ENCODE peak calls at places on chromosomes 16 and 17, in six cellular contexts. One of them, this sample, is unnamed.

GRCh38 chr16:69761983-69762842 is at the start of gene WWP2:
- DNase-seq in mucosa of descending colon: peak
- DNase-seq in activated T-cell treated with anti-CD3 and anti-CD28 coated beads, Interleukin-2, amount 50 U/mL, for 72 hours: peak
- DNase-seq in stimulated activated naive CD8-positive, alpha-beta T cell treated with anti-CD3 and anti-CD28 coated beads, Interleukin-15, Interleukin-2, amounts not matched to agents 100 U/mL and 50 U/mL, for 24 hours: peak
- DNase-seq in stimulated activated CD4-positive, alpha-beta T cell treated with anti-CD3 and anti-CD28 coated beads, Interleukin-1b, Interleukin-23, amount 100 ng/mL, for 24 hours: peak
- DNase-seq in cardiac fibroblast: peak
- DNase-seq in this sample: peak

GRCh38 chr16:77584205-77584859 is 138.0 kb upstream of the NUDT7 start:
- DNase-seq in mucosa of descending colon: no peak
- DNase-seq in activated T-cell treated with anti-CD3 and anti-CD28 coated beads, Interleukin-2, amount 50 U/mL, for 72 hours: peak
- DNase-seq in stimulated activated naive CD8-positive, alpha-beta T cell treated with anti-CD3 and anti-CD28 coated beads, Interleukin-15, Interleukin-2, amounts not matched to agents 100 U/mL and 50 U/mL, for 24 hours: peak
- DNase-seq in stimulated activated CD4-positive, alpha-beta T cell treated with anti-CD3 and anti-CD28 coated beads, Interleukin-1b, Interleukin-23, amount 100 ng/mL, for 24 hours: peak
- DNase-seq in cardiac fibroblast: peak
- DNase-seq in this sample: no peak

GRCh38 chr17:43556292-43556691 is 10.2 kb upstream of the ETV4 start:
- DNase-seq in mucosa of descending colon: peak
- DNase-seq in activated T-cell treated with anti-CD3 and anti-CD28 coated beads, Interleukin-2, amount 50 U/mL, for 72 hours: no peak
- DNase-seq in stimulated activated naive CD8-positive, alpha-beta T cell treated with anti-CD3 and anti-CD28 coated beads, Interleukin-15, Interleukin-2, amounts not matched to agents 100 U/mL and 50 U/mL, for 24 hours: peak
- DNase-seq in stimulated activated CD4-positive, alpha-beta T cell treated with anti-CD3 and anti-CD28 coated beads, Interleukin-1b, Interleukin-23, amount 100 ng/mL, for 24 hours: no peak
- DNase-seq in cardiac fibroblast: peak
- DNase-seq in this sample: no peak

GRCh38 chr16:16150117-16150877 is 73.0 kb downstream of the ABCC6 start:
- DNase-seq in mucosa of descending colon: peak
- DNase-seq in activated T-cell treated with anti-CD3 and anti-CD28 coated beads, Interleukin-2, amount 50 U/mL, for 72 hours: no peak
- DNase-seq in stimulated activated naive CD8-positive, alpha-beta T cell treated with anti-CD3 and anti-CD28 coated beads, Interleukin-15, Interleukin-2, amounts not matched to agents 100 U/mL and 50 U/mL, for 24 hours: no peak
- DNase-seq in stimulated activated CD4-positive, alpha-beta T cell treated with anti-CD3 and anti-CD28 coated beads, Interleukin-1b, Interleukin-23, amount 100 ng/mL, for 24 hours: no peak
- DNase-seq in cardiac fibroblast: peak
- DNase-seq in this sample: no peak

GRCh38 chr17:46777943-46778915 is 40.3 kb downstream of the WNT3 start:
- DNase-seq in mucosa of descending colon: no peak
- DNase-seq in activated T-cell treated with anti-CD3 and anti-CD28 coated beads, Interleukin-2, amount 50 U/mL, for 72 hours: no peak
- DNase-seq in stimulated activated naive CD8-positive, alpha-beta T cell treated with anti-CD3 and anti-CD28 coated beads, Interleukin-15, Interleukin-2, amounts not matched to agents 100 U/mL and 50 U/mL, for 24 hours: no peak
- DNase-seq in stimulated activated CD4-positive, alpha-beta T cell treated with anti-CD3 and anti-CD28 coated beads, Interleukin-1b, Interleukin-23, amount 100 ng/mL, for 24 hours: no peak
- DNase-seq in cardiac fibroblast: no peak
- DNase-seq in this sample: no peak

GRCh38 chr17:3903051-3903825 is 10.4 kb upstream of the CAMKK1 start:
- DNase-seq in mucosa of descending colon: no peak
- DNase-seq in activated T-cell treated with anti-CD3 and anti-CD28 coated beads, Interleukin-2, amount 50 U/mL, for 72 hours: no peak
- DNase-seq in stimulated activated naive CD8-positive, alpha-beta T cell treated with anti-CD3 and anti-CD28 coated beads, Interleukin-15, Interleukin-2, amounts not matched to agents 100 U/mL and 50 U/mL, for 24 hours: no peak
- DNase-seq in stimulated activated CD4-positive, alpha-beta T cell treated with anti-CD3 and anti-CD28 coated beads, Interleukin-1b, Interleukin-23, amount 100 ng/mL, for 24 hours: no peak
- DNase-seq in cardiac fibroblast: no peak
- DNase-seq in this sample: no peak

GRCh38 chr16:16120382-16121184 is 102.7 kb downstream of the ABCC6 start:
- DNase-seq in mucosa of descending colon: peak
- DNase-seq in activated T-cell treated with anti-CD3 and anti-CD28 coated beads, Interleukin-2, amount 50 U/mL, for 72 hours: no peak
- DNase-seq in stimulated activated naive CD8-positive, alpha-beta T cell treated with anti-CD3 and anti-CD28 coated beads, Interleukin-15, Interleukin-2, amounts not matched to agents 100 U/mL and 50 U/mL, for 24 hours: no peak
- DNase-seq in stimulated activated CD4-positive, alpha-beta T cell treated with anti-CD3 and anti-CD28 coated beads, Interleukin-1b, Interleukin-23, amount 100 ng/mL, for 24 hours: no peak
- DNase-seq in cardiac fibroblast: no peak
- DNase-seq in this sample: no peak

GRCh38 chr17:28549274-28550132 is 2.9 kb downstream of the UNC119 start:
- DNase-seq in mucosa of descending colon: peak
- DNase-seq in activated T-cell treated with anti-CD3 and anti-CD28 coated beads, Interleukin-2, amount 50 U/mL, for 72 hours: peak
- DNase-seq in stimulated activated naive CD8-positive, alpha-beta T cell treated with anti-CD3 and anti-CD28 coated beads, Interleukin-15, Interleukin-2, amounts not matched to agents 100 U/mL and 50 U/mL, for 24 hours: peak
- DNase-seq in stimulated activated CD4-positive, alpha-beta T cell treated with anti-CD3 and anti-CD28 coated beads, Interleukin-1b, Interleukin-23, amount 100 ng/mL, for 24 hours: no peak
- DNase-seq in cardiac fibroblast: no peak
- DNase-seq in this sample: no peak

GRCh38 chr16:1048442-1049112 is 24.0 kb upstream of the SSTR5 start:
- DNase-seq in mucosa of descending colon: no peak
- DNase-seq in activated T-cell treated with anti-CD3 and anti-CD28 coated beads, Interleukin-2, amount 50 U/mL, for 72 hours: peak
- DNase-seq in stimulated activated naive CD8-positive, alpha-beta T cell treated with anti-CD3 and anti-CD28 coated beads, Interleukin-15, Interleukin-2, amounts not matched to agents 100 U/mL and 50 U/mL, for 24 hours: peak
- DNase-seq in stimulated activated CD4-positive, alpha-beta T cell treated with anti-CD3 and anti-CD28 coated beads, Interleukin-1b, Interleukin-23, amount 100 ng/mL, for 24 hours: no peak
- DNase-seq in cardiac fibroblast: peak
- DNase-seq in this sample: no peak

GRCh38 chr16:11238272-11239202 is 17.5 kb downstream of the SOCS1 start:
- DNase-seq in mucosa of descending colon: no peak
- DNase-seq in activated T-cell treated with anti-CD3 and anti-CD28 coated beads, Interleukin-2, amount 50 U/mL, for 72 hours: no peak
- DNase-seq in stimulated activated naive CD8-positive, alpha-beta T cell treated with anti-CD3 and anti-CD28 coated beads, Interleukin-15, Interleukin-2, amounts not matched to agents 100 U/mL and 50 U/mL, for 24 hours: no peak
- DNase-seq in stimulated activated CD4-positive, alpha-beta T cell treated with anti-CD3 and anti-CD28 coated beads, Interleukin-1b, Interleukin-23, amount 100 ng/mL, for 24 hours: no peak
- DNase-seq in cardiac fibroblast: no peak
- DNase-seq in this sample: no peak

GRCh38 chr17:42422958-42423712 is at the start of gene CAVIN1:
- DNase-seq in mucosa of descending colon: peak
- DNase-seq in activated T-cell treated with anti-CD3 and anti-CD28 coated beads, Interleukin-2, amount 50 U/mL, for 72 hours: peak
- DNase-seq in stimulated activated naive CD8-positive, alpha-beta T cell treated with anti-CD3 and anti-CD28 coated beads, Interleukin-15, Interleukin-2, amounts not matched to agents 100 U/mL and 50 U/mL, for 24 hours: peak
- DNase-seq in stimulated activated CD4-positive, alpha-beta T cell treated with anti-CD3 and anti-CD28 coated beads, Interleukin-1b, Interleukin-23, amount 100 ng/mL, for 24 hours: no peak
- DNase-seq in cardiac fibroblast: peak
- DNase-seq in this sample: peak

GRCh38 chr17:65509032-65509431 is 52.4 kb downstream of the AXIN2 start:
- DNase-seq in mucosa of descending colon: no peak
- DNase-seq in activated T-cell treated with anti-CD3 and anti-CD28 coated beads, Interleukin-2, amount 50 U/mL, for 72 hours: no peak
- DNase-seq in stimulated activated naive CD8-positive, alpha-beta T cell treated with anti-CD3 and anti-CD28 coated beads, Interleukin-15, Interleukin-2, amounts not matched to agents 100 U/mL and 50 U/mL, for 24 hours: no peak
- DNase-seq in stimulated activated CD4-positive, alpha-beta T cell treated with anti-CD3 and anti-CD28 coated beads, Interleukin-1b, Interleukin-23, amount 100 ng/mL, for 24 hours: no peak
- DNase-seq in cardiac fibroblast: no peak
- DNase-seq in this sample: no peak

GRCh38 chr17:52606098-52606497 is 447.6 kb upstream of the CA10 start:
- DNase-seq in mucosa of descending colon: no peak
- DNase-seq in activated T-cell treated with anti-CD3 and anti-CD28 coated beads, Interleukin-2, amount 50 U/mL, for 72 hours: no peak
- DNase-seq in stimulated activated naive CD8-positive, alpha-beta T cell treated with anti-CD3 and anti-CD28 coated beads, Interleukin-15, Interleukin-2, amounts not matched to agents 100 U/mL and 50 U/mL, for 24 hours: no peak
- DNase-seq in stimulated activated CD4-positive, alpha-beta T cell treated with anti-CD3 and anti-CD28 coated beads, Interleukin-1b, Interleukin-23, amount 100 ng/mL, for 24 hours: no peak
- DNase-seq in cardiac fibroblast: peak
- DNase-seq in this sample: no peak

GRCh38 chr16:19020689-19021088 is 37.0 kb downstream of the TMC7 start:
- DNase-seq in mucosa of descending colon: no peak
- DNase-seq in activated T-cell treated with anti-CD3 and anti-CD28 coated beads, Interleukin-2, amount 50 U/mL, for 72 hours: no peak
- DNase-seq in stimulated activated naive CD8-positive, alpha-beta T cell treated with anti-CD3 and anti-CD28 coated beads, Interleukin-15, Interleukin-2, amounts not matched to agents 100 U/mL and 50 U/mL, for 24 hours: no peak
- DNase-seq in stimulated activated CD4-positive, alpha-beta T cell treated with anti-CD3 and anti-CD28 coated beads, Interleukin-1b, Interleukin-23, amount 100 ng/mL, for 24 hours: no peak
- DNase-seq in cardiac fibroblast: no peak
- DNase-seq in this sample: no peak

GRCh38 chr17:19317359-19318095 is 45.0 kb downstream of the B9D1 start:
- DNase-seq in mucosa of descending colon: peak
- DNase-seq in activated T-cell treated with anti-CD3 and anti-CD28 coated beads, Interleukin-2, amount 50 U/mL, for 72 hours: no peak
- DNase-seq in stimulated activated naive CD8-positive, alpha-beta T cell treated with anti-CD3 and anti-CD28 coated beads, Interleukin-15, Interleukin-2, amounts not matched to agents 100 U/mL and 50 U/mL, for 24 hours: no peak
- DNase-seq in stimulated activated CD4-positive, alpha-beta T cell treated with anti-CD3 and anti-CD28 coated beads, Interleukin-1b, Interleukin-23, amount 100 ng/mL, for 24 hours: no peak
- DNase-seq in cardiac fibroblast: peak
- DNase-seq in this sample: peak

GRCh38 chr16:8583199-8583598 is 7.1 kb downstream of the TMEM114 start:
- DNase-seq in mucosa of descending colon: no peak
- DNase-seq in activated T-cell treated with anti-CD3 and anti-CD28 coated beads, Interleukin-2, amount 50 U/mL, for 72 hours: no peak
- DNase-seq in stimulated activated naive CD8-positive, alpha-beta T cell treated with anti-CD3 and anti-CD28 coated beads, Interleukin-15, Interleukin-2, amounts not matched to agents 100 U/mL and 50 U/mL, for 24 hours: no peak
- DNase-seq in stimulated activated CD4-positive, alpha-beta T cell treated with anti-CD3 and anti-CD28 coated beads, Interleukin-1b, Interleukin-23, amount 100 ng/mL, for 24 hours: no peak
- DNase-seq in cardiac fibroblast: peak
- DNase-seq in this sample: no peak

GRCh38 chr17:77426676-77427386 is 286.1 kb downstream of the SEC14L1 start:
- DNase-seq in mucosa of descending colon: no peak
- DNase-seq in activated T-cell treated with anti-CD3 and anti-CD28 coated beads, Interleukin-2, amount 50 U/mL, for 72 hours: no peak
- DNase-seq in stimulated activated naive CD8-positive, alpha-beta T cell treated with anti-CD3 and anti-CD28 coated beads, Interleukin-15, Interleukin-2, amounts not matched to agents 100 U/mL and 50 U/mL, for 24 hours: no peak
- DNase-seq in stimulated activated CD4-positive, alpha-beta T cell treated with anti-CD3 and anti-CD28 coated beads, Interleukin-1b, Interleukin-23, amount 100 ng/mL, for 24 hours: no peak
- DNase-seq in cardiac fibroblast: no peak
- DNase-seq in this sample: no peak

GRCh38 chr17:81808778-81809555 is 5.0 kb downstream of the GCGR start:
- DNase-seq in mucosa of descending colon: no peak
- DNase-seq in activated T-cell treated with anti-CD3 and anti-CD28 coated beads, Interleukin-2, amount 50 U/mL, for 72 hours: peak
- DNase-seq in stimulated activated naive CD8-positive, alpha-beta T cell treated with anti-CD3 and anti-CD28 coated beads, Interleukin-15, Interleukin-2, amounts not matched to agents 100 U/mL and 50 U/mL, for 24 hours: no peak
- DNase-seq in stimulated activated CD4-positive, alpha-beta T cell treated with anti-CD3 and anti-CD28 coated beads, Interleukin-1b, Interleukin-23, amount 100 ng/mL, for 24 hours: no peak
- DNase-seq in cardiac fibroblast: no peak
- DNase-seq in this sample: no peak

GRCh38 chr17:45320931-45321461 is 4.2 kb upstream of the MAP3K14 start:
- DNase-seq in mucosa of descending colon: peak
- DNase-seq in activated T-cell treated with anti-CD3 and anti-CD28 coated beads, Interleukin-2, amount 50 U/mL, for 72 hours: peak
- DNase-seq in stimulated activated naive CD8-positive, alpha-beta T cell treated with anti-CD3 and anti-CD28 coated beads, Interleukin-15, Interleukin-2, amounts not matched to agents 100 U/mL and 50 U/mL, for 24 hours: no peak
- DNase-seq in stimulated activated CD4-positive, alpha-beta T cell treated with anti-CD3 and anti-CD28 coated beads, Interleukin-1b, Interleukin-23, amount 100 ng/mL, for 24 hours: no peak
- DNase-seq in cardiac fibroblast: peak
- DNase-seq in this sample: no peak

GRCh38 chr16:80296034-80296433 is 244.8 kb upstream of the DYNLRB2 start:
- DNase-seq in mucosa of descending colon: no peak
- DNase-seq in activated T-cell treated with anti-CD3 and anti-CD28 coated beads, Interleukin-2, amount 50 U/mL, for 72 hours: no peak
- DNase-seq in stimulated activated naive CD8-positive, alpha-beta T cell treated with anti-CD3 and anti-CD28 coated beads, Interleukin-15, Interleukin-2, amounts not matched to agents 100 U/mL and 50 U/mL, for 24 hours: no peak
- DNase-seq in stimulated activated CD4-positive, alpha-beta T cell treated with anti-CD3 and anti-CD28 coated beads, Interleukin-1b, Interleukin-23, amount 100 ng/mL, for 24 hours: no peak
- DNase-seq in cardiac fibroblast: no peak
- DNase-seq in this sample: no peak

GRCh38 chr17:395179-395578 is 42.6 kb upstream of the RPH3AL start:
- DNase-seq in mucosa of descending colon: no peak
- DNase-seq in activated T-cell treated with anti-CD3 and anti-CD28 coated beads, Interleukin-2, amount 50 U/mL, for 72 hours: no peak
- DNase-seq in stimulated activated naive CD8-positive, alpha-beta T cell treated with anti-CD3 and anti-CD28 coated beads, Interleukin-15, Interleukin-2, amounts not matched to agents 100 U/mL and 50 U/mL, for 24 hours: no peak
- DNase-seq in stimulated activated CD4-positive, alpha-beta T cell treated with anti-CD3 and anti-CD28 coated beads, Interleukin-1b, Interleukin-23, amount 100 ng/mL, for 24 hours: no peak
- DNase-seq in cardiac fibroblast: no peak
- DNase-seq in this sample: no peak

This sample was measured in omental fat pad.